ENCODE peak calls at places on chromosomes 11 and 22, in five cellular contexts. I is esophagus muscularis mucosa, A is GM23338, V is iPS DF 6.9, C is fibroblast of lung. T is an unnamed sample.
A peak's percentile ranks its signal among the peaks of the same experiment; 100 is the strongest.

GRCh38 chr11:17703951-17704350 is 15.4 kb upstream of the MYOD1 start:
- DNase-seq in A (peak; percentile 43), I (no peak), C (peak; percentile 26), V (no peak), T (no peak)

GRCh38 chr11:9953994-9954626 is 290.2 kb downstream of the SWAP70 start:
- DNase-seq in V (no peak), I (no peak), C (no peak), A (no peak), T (peak; percentile 78)

GRCh38 chr22:46971141-46971775 is 208.8 kb downstream of the TBC1D22A start:
- DNase-seq in C (peak; percentile 27), I (no peak), A (no peak), V (no peak), T (peak; percentile 21)

GRCh38 chr11:19763315-19763714 is 50.7 kb downstream of the NAV2 start:
- DNase-seq in C (no peak), A (no peak), V (no peak), I (no peak), T (no peak)

GRCh38 chr11:10899542-10899830 is 41.6 kb upstream of the ZBED5 start:
- DNase-seq in I (no peak), A (no peak), V (no peak), C (no peak), T (no peak)

GRCh38 chr22:39240841-39241631 is 3.7 kb downstream of the PDGFB start:
- DNase-seq in V (no peak), A (no peak), C (no peak), I (no peak), T (no peak)

GRCh38 chr11:10828407-10828806 is 19.7 kb upstream of the EIF4G2 start:
- DNase-seq in C (no peak), I (no peak), A (no peak), V (no peak), T (no peak)

GRCh38 chr11:107591098-107591445 is at the start of gene ELMOD1:
- DNase-seq in A (peak; percentile 72), V (no peak), I (no peak), C (peak; percentile 47), T (no peak)

GRCh38 chr11:44133335-44133946 is 38.0 kb downstream of the EXT2 start:
- DNase-seq in A (peak; percentile 75), I (no peak), C (peak; percentile 33), V (peak; percentile 9), T (peak; percentile 16)

GRCh38 chr11:97894978-97895377 is 1125.8 kb upstream of the CNTN5 start:
- DNase-seq in V (no peak), A (no peak), C (no peak), I (no peak), T (no peak)

GRCh38 chr11:11774928-11775327 is 66.8 kb upstream of the USP47 start:
- DNase-seq in I (peak; percentile 68), A (no peak), C (no peak), V (no peak), T (no peak)

GRCh38 chr11:74647404-74647803 is 55.0 kb downstream of the POLD3 start:
- DNase-seq in I (no peak), V (no peak), A (no peak), C (peak; percentile 11), T (no peak)

DNA sequence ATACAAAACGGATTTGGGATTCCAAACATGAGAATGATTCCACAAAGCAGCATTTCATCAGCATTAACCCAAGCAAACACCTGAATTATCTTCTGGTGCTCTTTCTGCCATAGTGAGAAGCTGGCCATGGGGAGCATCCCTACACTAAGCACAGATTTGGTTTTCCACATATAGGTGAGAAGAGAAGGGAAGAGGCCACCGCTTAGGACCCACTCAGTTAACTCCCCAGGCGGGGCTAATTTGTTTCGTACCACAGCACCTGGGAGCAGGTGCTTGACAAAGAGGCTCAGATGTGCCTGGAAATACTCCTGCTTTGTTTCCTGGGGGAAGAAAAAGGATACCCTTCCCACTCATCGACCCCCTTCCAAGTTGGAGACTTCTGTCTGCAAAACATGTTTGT is 64.2 kb downstream of the RAB30 start:
- DNase-seq in I (no peak), C (no peak), A (no peak), V (no peak), T (no peak)
- H3K4me3 ChIP-seq in I (no peak overlapping the region), C (no peak overlapping the region), A (no peak overlapping the region), V (no peak overlapping the region), T (no peak overlapping the region)

DNA sequence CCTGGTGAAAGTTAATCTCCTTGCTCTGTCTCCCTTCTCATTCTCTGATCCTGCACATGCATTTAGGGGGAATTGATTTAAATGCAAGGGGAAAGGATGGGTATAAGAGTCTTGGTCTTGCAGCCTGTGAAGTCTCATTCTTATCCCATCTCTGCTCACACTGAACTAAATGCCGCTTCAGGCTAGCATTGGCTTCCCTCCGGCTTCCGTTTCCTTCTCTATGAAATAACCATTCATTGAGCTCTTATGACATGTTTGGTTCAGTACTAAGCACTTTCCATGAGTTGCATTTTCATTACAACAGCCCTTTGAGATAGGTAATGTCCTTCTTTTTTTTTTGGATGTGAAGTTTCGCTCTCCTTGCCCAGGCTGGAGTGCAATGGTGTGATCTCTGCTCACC is 5.6 kb downstream of the ZBTB16 start:
- DNase-seq in A (no peak), I (no peak), C (no peak), V (no peak), T (no peak)
- H3K4me3 ChIP-seq in A (no peak overlapping the region), I (peak overlapping the region; percentile 99), C (no peak overlapping the region), V (no peak overlapping the region), T (peak overlapping the region; percentile 28)

DNA sequence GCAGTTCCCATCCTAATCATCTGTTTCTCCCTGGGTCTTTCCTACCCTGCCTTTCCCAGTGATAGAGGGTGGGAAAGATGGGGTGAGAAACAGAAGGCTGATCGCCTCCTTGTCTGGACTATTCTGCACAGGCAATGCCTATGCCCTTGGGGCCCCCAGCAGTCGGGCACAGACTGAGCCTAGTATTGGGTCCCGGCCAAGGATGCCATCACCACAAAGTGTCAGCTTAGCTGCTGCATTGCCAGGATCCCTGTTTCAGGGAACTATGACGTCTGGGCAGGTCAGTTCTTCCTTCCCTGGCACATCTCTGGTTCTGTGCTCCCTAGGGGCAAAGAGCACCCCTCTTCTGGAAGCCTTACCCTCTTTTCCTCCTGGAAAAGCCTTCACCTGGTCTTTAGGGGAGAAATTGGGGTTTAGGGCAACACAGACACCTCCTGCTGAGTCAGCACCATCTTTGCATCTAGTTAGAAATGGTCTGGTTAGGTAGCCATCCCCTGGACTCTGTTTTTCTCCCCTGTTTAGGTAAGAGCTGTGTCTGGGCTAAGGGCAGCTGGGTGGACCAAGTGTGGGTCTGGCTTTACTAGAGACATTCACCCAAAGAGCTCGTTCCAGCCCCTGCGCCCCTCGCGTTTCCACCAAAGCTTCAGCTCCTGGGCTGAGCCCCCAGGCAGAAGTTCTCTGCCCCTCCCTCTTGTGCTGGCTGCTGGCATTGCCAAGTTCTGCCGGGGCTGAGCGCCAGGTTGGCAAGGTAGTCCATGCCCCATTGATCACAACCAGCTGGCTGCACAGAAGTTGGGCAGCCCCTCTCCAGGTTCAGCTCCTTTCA is 2.0 kb downstream of the ADAMTS8 start:
- DNase-seq in A (no peak), I (no peak), C (no peak), V (no peak), T (no peak)
- H3K4me3 ChIP-seq in A (peak overlapping the region; percentile 66), I (peak overlapping the region; percentile 66), C (no peak overlapping the region), V (no peak overlapping the region), T (no peak overlapping the region)

DNA sequence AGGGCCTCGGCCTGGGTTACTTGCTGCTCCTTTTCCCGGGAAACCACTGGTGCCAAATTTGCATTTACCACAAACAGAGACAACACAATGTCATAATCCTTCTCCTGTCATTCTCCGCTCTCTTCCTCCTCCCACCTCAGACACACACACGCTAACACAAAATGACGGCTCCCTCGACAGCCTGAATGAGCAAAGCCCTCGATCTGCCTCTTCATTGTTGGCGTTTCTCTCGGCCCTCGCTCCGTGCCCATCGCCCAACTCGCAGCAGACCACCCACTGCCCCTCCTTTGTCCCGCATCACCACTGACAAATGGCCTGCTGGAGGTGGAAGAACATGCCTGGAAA is 12.5 kb upstream of the TCF20 start:
- DNase-seq in A (no peak), V (no peak), C (no peak), I (no peak), T (no peak)
- H3K4me3 ChIP-seq in A (peak overlapping the region; percentile 61), V (peak overlapping the region; percentile 19), C (no peak overlapping the region), I (peak overlapping the region; percentile 50), T (peak overlapping the region; percentile 38)

DNA sequence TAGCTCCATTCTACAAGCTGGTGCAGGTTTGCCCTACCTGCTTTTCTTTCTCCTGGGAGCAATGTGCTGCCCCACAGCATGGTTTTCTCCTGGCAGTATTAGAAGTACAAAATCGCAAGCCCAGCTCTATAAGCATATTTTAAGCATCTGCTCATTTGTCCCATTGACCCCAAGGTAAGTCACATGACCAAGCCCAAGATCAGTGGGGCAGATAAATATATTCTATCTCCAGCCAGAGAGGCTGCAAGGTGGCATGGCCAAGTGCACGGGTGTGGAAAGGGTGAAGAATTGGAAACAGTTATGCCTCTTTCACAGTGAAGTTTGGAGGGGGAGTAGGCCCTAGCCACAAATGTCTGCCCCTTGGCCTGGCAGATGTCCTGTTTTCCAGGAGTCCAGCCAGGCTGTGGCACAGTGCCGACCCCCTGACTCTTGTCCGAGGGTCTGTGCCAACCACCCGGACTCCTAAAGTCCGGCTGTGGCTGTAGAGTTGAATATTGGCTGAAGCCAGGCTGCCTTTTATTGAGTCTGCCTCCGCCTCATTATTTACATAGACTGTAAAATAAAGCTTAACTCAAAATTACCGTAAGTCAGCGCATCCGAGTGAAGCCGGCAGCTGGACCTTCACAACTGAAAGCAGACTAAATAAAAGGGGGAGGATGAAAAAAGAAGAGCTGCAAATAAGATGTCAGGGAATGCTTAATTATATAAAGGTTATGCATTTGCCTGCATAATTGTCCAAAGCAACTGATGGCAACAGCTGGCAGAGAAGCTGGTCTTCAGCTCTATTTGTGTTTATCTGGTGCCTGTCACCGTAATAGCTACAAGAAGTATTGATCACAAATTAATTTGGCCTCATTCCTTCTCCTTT is 165.6 kb downstream of the COMMD9 start:
- DNase-seq in A (no peak), V (no peak), C (no peak), I (no peak), T (no peak)
- H3K4me3 ChIP-seq in A (no peak overlapping the region), V (no peak overlapping the region), C (no peak overlapping the region), I (no peak overlapping the region), T (no peak overlapping the region)

GRCh38 chr22:44260216-44261035 is 52.3 kb downstream of the SHISAL1 start:
- DNase-seq in V (no peak), C (no peak), A (no peak), I (no peak), T (no peak)
- H3K4me3 ChIP-seq in V (no peak overlapping the region), C (no peak overlapping the region), A (no peak overlapping the region), I (no peak overlapping the region), T (no peak overlapping the region)

DNA sequence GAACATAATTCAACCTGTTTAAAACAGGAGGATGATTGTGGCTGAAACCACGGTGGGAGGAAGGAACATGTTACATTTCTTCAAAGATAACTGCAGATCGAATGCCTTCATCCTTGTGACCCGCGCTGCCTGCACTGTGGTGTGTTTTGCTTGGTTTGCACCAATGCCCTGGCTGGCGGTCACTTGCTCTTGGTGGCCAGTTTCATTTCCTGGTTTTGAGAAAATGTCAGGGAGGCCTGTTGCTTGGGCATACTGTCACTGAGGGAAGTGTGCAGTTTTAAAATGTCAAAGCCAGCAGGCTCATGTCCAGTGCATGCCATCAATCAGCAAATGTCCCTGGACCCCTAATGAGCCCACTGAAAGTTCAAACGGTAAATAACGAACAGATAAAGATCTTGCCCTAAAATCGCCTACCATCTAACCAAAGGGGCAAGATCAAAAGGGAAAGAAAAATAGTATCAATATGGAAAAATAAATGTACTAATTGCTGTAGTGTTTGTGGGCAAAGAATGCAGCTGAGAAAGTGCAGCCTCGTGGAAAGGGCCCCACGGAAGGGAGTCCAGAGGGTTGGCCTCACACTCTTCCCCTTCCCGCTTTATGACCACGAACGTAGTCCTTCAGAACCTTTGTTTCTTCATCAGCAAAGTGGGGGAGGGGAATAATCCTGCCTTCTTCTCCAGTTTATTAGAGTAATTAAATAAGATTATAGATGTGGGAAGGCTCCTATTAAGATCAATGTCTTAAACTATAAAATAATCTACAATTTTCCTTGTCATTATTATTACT is 40.8 kb downstream of the FLI1 start:
- DNase-seq in V (no peak), I (no peak), A (no peak), C (no peak), T (no peak)
- H3K4me3 ChIP-seq in V (no peak overlapping the region), I (no peak overlapping the region), A (peak overlapping the region; percentile 27), C (no peak overlapping the region), T (no peak overlapping the region)